ENCODE peak calls at places on chromosomes 7 and 10, in four cellular contexts. M, E, U and B are unnamed samples.

GRCh38 chr7:727806-728460 is 852 bp upstream of the PRKAR1B start:
- DNase-seq in M (no peak), E (no peak), U (peak), B (no peak)

GRCh38 chr10:58362026-58362799 is 23.0 kb upstream of the TFAM start:
- DNase-seq in M (no peak), E (no peak), U (no peak), B (no peak)

GRCh38 chr10:484441-484924 is 205.0 kb downstream of the DIP2C start:
- DNase-seq in M (no peak), E (no peak), U (peak), B (no peak)

GRCh38 chr7:3117488-3118228 is 74.0 kb upstream of the CARD11 start:
- DNase-seq in M (no peak), E (no peak), U (no peak), B (peak)

GRCh38 chr10:3047622-3047995 is 19.7 kb upstream of the PFKP start:
- DNase-seq in M (no peak), E (no peak), U (no peak), B (no peak)

GRCh38 chr10:75654171-75654772 is 222.8 kb downstream of the LRMDA start:
- DNase-seq in M (no peak), E (no peak), U (no peak), B (no peak)

GRCh38 chr7:105131033-105131656 is 117.1 kb downstream of the KMT2E start:
- DNase-seq in M (no peak), E (no peak), U (peak), B (no peak)

GRCh38 chr10:125788156-125789034 is 12.8 kb upstream of the MMP21 start:
- DNase-seq in M (no peak), E (no peak), U (peak), B (no peak)

GRCh38 chr10:31912289-31912688 is 16.3 kb downstream of the ARHGAP12 start:
- DNase-seq in M (no peak), E (peak), U (no peak), B (no peak)

GRCh38 chr7:111137296-111138195 is 46.6 kb downstream of the LRRN3 start:
- DNase-seq in M (no peak), E (peak), U (peak), B (no peak)

GRCh38 chr7:158272091-158272490 is 315.5 kb downstream of the PTPRN2 start:
- DNase-seq in M (no peak), E (no peak), U (no peak), B (no peak)

GRCh38 chr10:23196915-23197314 is 4.8 kb downstream of the PTF1A start:
- DNase-seq in M (no peak), E (no peak), U (no peak), B (no peak)

GRCh38 chr7:77226357-77226839 is 26.8 kb upstream of the FGL2 start:
- DNase-seq in M (no peak), E (no peak), U (no peak), B (no peak)

GRCh38 chr10:103781329-103782061 is 73.9 kb downstream of the SH3PXD2A start:
- DNase-seq in M (no peak), E (peak), U (peak), B (no peak)

GRCh38 chr7:131945313-131945831 is 388.9 kb upstream of the PODXL start:
- DNase-seq in M (peak), E (peak), U (peak), B (peak)

GRCh38 chr7:63968629-63969028 is 30.0 kb upstream of the ZNF722 start:
- DNase-seq in M (no peak), E (no peak), U (no peak), B (no peak)

GRCh38 chr7:81715984-81716588 is 53.8 kb downstream of the HGF start:
- DNase-seq in M (no peak), E (peak), U (peak), B (no peak)

GRCh38 chr7:139681812-139682135 is 96.0 kb downstream of the HIPK2 start:
- DNase-seq in M (no peak), E (no peak), U (no peak), B (no peak)

GRCh38 chr7:25897261-25897782 is 254.7 kb upstream of the NFE2L3 start:
- DNase-seq in M (no peak), E (no peak), U (no peak), B (no peak)

GRCh38 chr10:22550732-22551131 is 163.6 kb downstream of the PIP4K2A start:
- DNase-seq in M (no peak), E (peak), U (peak), B (no peak)

GRCh38 chr10:127456122-127456521 is 93.0 kb upstream of the NPS start:
- DNase-seq in M (no peak), E (no peak), U (no peak), B (no peak)

GRCh38 chr10:20858292-20859124 is 38.6 kb downstream of the NEBL start:
- DNase-seq in M (no peak), E (no peak), U (peak), B (no peak)

GRCh38 chr10:95832216-95833037 is 75.3 kb upstream of the CC2D2B start:
- DNase-seq in M (no peak), E (no peak), U (peak), B (no peak)

GRCh38 chr7:111855842-111856227 is 293.5 kb upstream of the IMMP2L start:
- DNase-seq in M (peak), E (no peak), U (no peak), B (peak)

GRCh38 chr10:98267894-98268693 is at the start of gene LOXL4:
- DNase-seq in M (no peak), E (no peak), U (no peak), B (no peak)

GRCh38 chr7:15197359-15197977 is 294.9 kb upstream of the DGKB start:
- DNase-seq in M (no peak), E (no peak), U (no peak), B (no peak)

GRCh38 chr7:29289156-29290021 is 94.8 kb downstream of the CHN2 start:
- DNase-seq in M (no peak), E (no peak), U (peak), B (no peak)

GRCh38 chr7:121604627-121605296 is 208.7 kb upstream of the FAM3C start:
- DNase-seq in M (no peak), E (no peak), U (no peak), B (no peak)

GRCh38 chr10:96130326-96130758 is 245 bp downstream of the ZNF518A start:
- DNase-seq in M (peak), E (peak), U (peak), B (peak)

GRCh38 chr10:5534880-5535856 is 10.4 kb downstream of the CALML3 start:
- DNase-seq in M (no peak), E (no peak), U (no peak), B (no peak)

GRCh38 chr7:94400643-94401042 is 5.9 kb downstream of the COL1A2 start:
- DNase-seq in M (no peak), E (no peak), U (no peak), B (no peak)